ENCODE peak calls at places on chromosomes 13 and 19, in six cellular contexts. W is effector CD4-positive, alpha-beta T cell; M is iPS DF 6.9; U is colonic mucosa; K is A549; C is stimulated activated CD4-positive, alpha-beta T cell treated with anti-CD3 and anti-CD28 coated beads, Interleukin-1b, Interleukin-23, amount 100 ng/mL, for 1 hour. A is an unnamed sample.

GRCh38 chr19:7916137-7916907 is 1.7 kb downstream of the TGFBR3L start:
- DNase-seq in W (peak; percentile 39), U (no peak), C (no peak), K (no peak), M (no peak), A (no peak)

GRCh38 chr19:1449467-1450442 is at the start of gene APC2:
- DNase-seq in C (no peak), W (no peak), K (peak; percentile 54), U (no peak), M (no peak), A (no peak)

GRCh38 chr19:54179921-54180452 is 7.0 kb upstream of the TMC4 start:
- DNase-seq in U (peak; percentile 75), W (no peak), C (no peak), M (no peak), K (no peak), A (peak; percentile 65)

GRCh38 chr13:110907951-110908898 is 6.6 kb downstream of the ANKRD10 start:
- DNase-seq in U (peak; percentile 81), K (peak; percentile 28), M (no peak), C (no peak), W (no peak), A (peak; percentile 100)

GRCh38 chr13:39515231-39515630 is 87.8 kb downstream of the LHFPL6 start:
- DNase-seq in M (no peak), K (no peak), W (no peak), C (no peak), U (no peak), A (no peak)

GRCh38 chr13:83549671-83550070 is 332.6 kb downstream of the SLITRK1 start:
- DNase-seq in M (no peak), C (no peak), K (no peak), U (no peak), W (no peak), A (no peak)

GRCh38 chr19:51124729-51125128 is at the start of gene SIGLEC9:
- DNase-seq in K (no peak), W (no peak), C (no peak), U (no peak), M (no peak), A (no peak)

GRCh38 chr13:48009298-48009697 is 8.2 kb upstream of the SUCLA2 start:
- DNase-seq in K (peak; percentile 5), W (no peak), C (no peak), U (peak; percentile 43), M (no peak), A (peak; percentile 67)

GRCh38 chr19:32416749-32417469 is 11.3 kb downstream of the DPY19L3 start:
- DNase-seq in W (no peak), K (no peak), C (no peak), U (no peak), M (no peak), A (no peak)

GRCh38 chr19:14347999-14348889 is 33.0 kb upstream of the ADGRE5 start:
- DNase-seq in M (no peak), U (peak; percentile 73), C (peak; percentile 55), W (peak; percentile 54), K (peak; percentile 76), A (no peak)

GRCh38 chr13:33471182-33471581 is 185.6 kb upstream of the STARD13 start:
- DNase-seq in W (no peak), C (no peak), M (no peak), U (no peak), K (no peak), A (no peak)

GRCh38 chr13:73496711-73497110 is 437.9 kb downstream of the KLF5 start:
- DNase-seq in C (no peak), W (no peak), U (no peak), M (no peak), K (no peak), A (no peak)

GRCh38 chr19:12656899-12657571 is 9.5 kb downstream of the MAN2B1 start:
- DNase-seq in C (no peak), M (no peak), K (no peak), U (no peak), W (no peak), A (no peak)

GRCh38 chr13:91196958-91197357 is 150.5 kb upstream of the MIR17HG start:
- DNase-seq in U (no peak), C (no peak), W (no peak), K (no peak), M (no peak), A (no peak)

GRCh38 chr13:52600666-52601065 is 41.6 kb upstream of the HNRNPA1L2 start:
- DNase-seq in W (no peak), C (no peak), U (no peak), M (no peak), K (no peak), A (no peak)

GRCh38 chr19:28961772-28962500 is 251.0 kb downstream of the UQCRFS1 start:
- DNase-seq in M (no peak), W (no peak), C (no peak), U (no peak), K (no peak), A (no peak)

GRCh38 chr19:16951529-16951928 is 62.7 kb downstream of the F2RL3 start:
- DNase-seq in W (no peak), K (no peak), M (no peak), U (no peak), C (no peak), A (no peak)

GRCh38 chr13:113142876-113143275 is 15.6 kb upstream of the PROZ start:
- DNase-seq in W (no peak), K (no peak), C (no peak), M (no peak), U (no peak), A (no peak)

GRCh38 chr13:110344320-110344719 is 37.2 kb downstream of the COL4A2 start:
- DNase-seq in U (no peak), W (no peak), C (no peak), M (no peak), K (no peak), A (no peak)

GRCh38 chr19:43902399-43902798 is 32.7 kb downstream of the ZNF45 start:
- DNase-seq in M (no peak), K (no peak), W (no peak), U (no peak), C (no peak), A (no peak)

GRCh38 chr19:41355802-41356201 is 2.1 kb upstream of the TGFB1 start:
- DNase-seq in W (no peak), C (no peak), K (no peak), U (no peak), M (no peak), A (no peak)

A was measured in PC-9.